ENCODE peak calls at places on chromosomes 11 and 22, in nine cellular contexts. One of them, this sample, is unnamed.

GRCh38 chr22:26751217-26751616 is 93.8 kb downstream of the MIAT start:
- DNase-seq in fibroblast of the aortic adventitia: no peak
- DNase-seq in CD8-positive, alpha-beta memory T cell: no peak
- DNase-seq in adipocyte: no peak
- DNase-seq in left ventricle myocardium inferior: no peak
- DNase-seq in LNCaP clone FGC: no peak
- DNase-seq in stomach: no peak
- DNase-seq in Caco-2: no peak
- DNase-seq in cardiac muscle cell: no peak
- DNase-seq in this sample: no peak

GRCh38 chr11:76456571-76456970 is 11.8 kb downstream of the EMSY start:
- DNase-seq in fibroblast of the aortic adventitia: no peak
- DNase-seq in CD8-positive, alpha-beta memory T cell: no peak
- DNase-seq in adipocyte: no peak
- DNase-seq in left ventricle myocardium inferior: no peak
- DNase-seq in LNCaP clone FGC: no peak
- DNase-seq in stomach: no peak
- DNase-seq in Caco-2: no peak
- DNase-seq in cardiac muscle cell: no peak
- DNase-seq in this sample: no peak

GRCh38 chr22:25637032-25637431 is 72.6 kb downstream of the GRK3 start:
- DNase-seq in fibroblast of the aortic adventitia: no peak
- DNase-seq in CD8-positive, alpha-beta memory T cell: no peak
- DNase-seq in adipocyte: no peak
- DNase-seq in left ventricle myocardium inferior: no peak
- DNase-seq in LNCaP clone FGC: no peak
- DNase-seq in stomach: no peak
- DNase-seq in Caco-2: no peak
- DNase-seq in cardiac muscle cell: no peak
- DNase-seq in this sample: no peak

GRCh38 chr22:37664249-37665101 is 6.0 kb downstream of the PDXP start:
- DNase-seq in fibroblast of the aortic adventitia: no peak
- DNase-seq in CD8-positive, alpha-beta memory T cell: no peak
- DNase-seq in adipocyte: no peak
- DNase-seq in left ventricle myocardium inferior: no peak
- DNase-seq in LNCaP clone FGC: no peak
- DNase-seq in stomach: no peak
- DNase-seq in Caco-2: no peak
- DNase-seq in cardiac muscle cell: no peak
- DNase-seq in this sample: no peak

GRCh38 chr11:1197886-1198765 is 24.7 kb upstream of the MUC5B start:
- DNase-seq in fibroblast of the aortic adventitia: no peak
- DNase-seq in CD8-positive, alpha-beta memory T cell: no peak
- DNase-seq in adipocyte: no peak
- DNase-seq in left ventricle myocardium inferior: peak
- DNase-seq in LNCaP clone FGC: no peak
- DNase-seq in stomach: peak
- DNase-seq in Caco-2: peak
- DNase-seq in cardiac muscle cell: no peak
- DNase-seq in this sample: no peak

GRCh38 chr11:114821626-114822025 is 143.3 kb downstream of the NXPE2 start:
- DNase-seq in fibroblast of the aortic adventitia: no peak
- DNase-seq in CD8-positive, alpha-beta memory T cell: no peak
- DNase-seq in adipocyte: no peak
- DNase-seq in left ventricle myocardium inferior: no peak
- DNase-seq in LNCaP clone FGC: no peak
- DNase-seq in stomach: no peak
- DNase-seq in Caco-2: no peak
- DNase-seq in cardiac muscle cell: no peak
- DNase-seq in this sample: peak

GRCh38 chr22:19817561-19818263 is 37.0 kb downstream of the GNB1L start:
- DNase-seq in fibroblast of the aortic adventitia: no peak
- DNase-seq in CD8-positive, alpha-beta memory T cell: no peak
- DNase-seq in adipocyte: no peak
- DNase-seq in left ventricle myocardium inferior: no peak
- DNase-seq in LNCaP clone FGC: no peak
- DNase-seq in stomach: peak
- DNase-seq in Caco-2: no peak
- DNase-seq in cardiac muscle cell: no peak
- DNase-seq in this sample: peak

GRCh38 chr11:83456075-83456474 is 169.9 kb upstream of the CCDC90B start:
- DNase-seq in fibroblast of the aortic adventitia: no peak
- DNase-seq in CD8-positive, alpha-beta memory T cell: no peak
- DNase-seq in adipocyte: no peak
- DNase-seq in left ventricle myocardium inferior: no peak
- DNase-seq in LNCaP clone FGC: no peak
- DNase-seq in stomach: no peak
- DNase-seq in Caco-2: no peak
- DNase-seq in cardiac muscle cell: peak
- DNase-seq in this sample: no peak

GRCh38 chr11:109606256-109606655 is 184.3 kb downstream of the C11orf87 start:
- DNase-seq in fibroblast of the aortic adventitia: no peak
- DNase-seq in CD8-positive, alpha-beta memory T cell: no peak
- DNase-seq in adipocyte: no peak
- DNase-seq in left ventricle myocardium inferior: no peak
- DNase-seq in LNCaP clone FGC: no peak
- DNase-seq in stomach: no peak
- DNase-seq in Caco-2: no peak
- DNase-seq in cardiac muscle cell: no peak
- DNase-seq in this sample: no peak

DNA sequence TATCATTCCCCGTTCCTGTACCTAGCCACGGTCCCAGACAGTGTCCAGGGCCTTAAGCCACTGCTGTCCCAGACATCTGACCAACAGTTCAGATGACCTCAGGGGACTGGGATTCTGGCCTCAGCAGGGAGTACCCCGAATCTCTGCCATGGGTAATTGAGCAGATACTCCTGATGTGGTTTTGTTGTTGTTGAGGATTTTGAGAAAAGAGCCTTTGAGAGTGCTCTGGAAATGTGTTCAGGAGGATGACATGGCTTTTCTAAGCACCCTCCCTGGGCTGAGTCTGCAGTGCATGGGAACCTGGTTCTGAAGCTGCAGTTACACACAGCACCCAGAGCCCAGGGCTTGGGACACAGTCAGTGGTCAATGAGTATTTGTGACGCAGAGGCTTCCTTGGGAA is 30.4 kb downstream of the ADAMTS15 start:
- DNase-seq in fibroblast of the aortic adventitia: peak
- DNase-seq in CD8-positive, alpha-beta memory T cell: no peak
- DNase-seq in adipocyte: peak
- DNase-seq in left ventricle myocardium inferior: no peak
- DNase-seq in LNCaP clone FGC: no peak
- DNase-seq in stomach: no peak
- DNase-seq in Caco-2: peak
- DNase-seq in cardiac muscle cell: no peak
- DNase-seq in this sample: no peak
- H3K4me3 ChIP-seq in fibroblast of the aortic adventitia: no peak
- H3K4me3 ChIP-seq in CD8-positive, alpha-beta memory T cell: no peak
- H3K4me3 ChIP-seq in adipocyte: peak
- H3K4me3 ChIP-seq in left ventricle myocardium inferior: no peak
- H3K4me3 ChIP-seq in LNCaP clone FGC: no peak
- H3K4me3 ChIP-seq in stomach: no peak
- H3K4me3 ChIP-seq in Caco-2: no peak
- H3K4me3 ChIP-seq in cardiac muscle cell: no peak
- H3K4me3 ChIP-seq in this sample: no peak

GRCh38 chr11:59222464-59223065 is 9.8 kb upstream of the MPEG1 start:
- DNase-seq in fibroblast of the aortic adventitia: no peak
- DNase-seq in CD8-positive, alpha-beta memory T cell: no peak
- DNase-seq in adipocyte: no peak
- DNase-seq in left ventricle myocardium inferior: no peak
- DNase-seq in LNCaP clone FGC: no peak
- DNase-seq in stomach: no peak
- DNase-seq in Caco-2: no peak
- DNase-seq in cardiac muscle cell: no peak
- DNase-seq in this sample: no peak

GRCh38 chr11:59221438-59221837 is 8.7 kb upstream of the MPEG1 start:
- DNase-seq in fibroblast of the aortic adventitia: peak
- DNase-seq in CD8-positive, alpha-beta memory T cell: no peak
- DNase-seq in adipocyte: peak
- DNase-seq in left ventricle myocardium inferior: no peak
- DNase-seq in LNCaP clone FGC: no peak
- DNase-seq in stomach: no peak
- DNase-seq in Caco-2: no peak
- DNase-seq in cardiac muscle cell: no peak
- DNase-seq in this sample: no peak

GRCh38 chr11:59218893-59219292 is 6.2 kb upstream of the MPEG1 start:
- DNase-seq in fibroblast of the aortic adventitia: no peak
- DNase-seq in CD8-positive, alpha-beta memory T cell: no peak
- DNase-seq in adipocyte: no peak
- DNase-seq in left ventricle myocardium inferior: no peak
- DNase-seq in LNCaP clone FGC: no peak
- DNase-seq in stomach: no peak
- DNase-seq in Caco-2: no peak
- DNase-seq in cardiac muscle cell: no peak
- DNase-seq in this sample: no peak

GRCh38 chr11:59216654-59217640 is 4.2 kb upstream of the MPEG1 start:
- DNase-seq in fibroblast of the aortic adventitia: peak
- DNase-seq in CD8-positive, alpha-beta memory T cell: no peak
- DNase-seq in adipocyte: peak
- DNase-seq in left ventricle myocardium inferior: no peak
- DNase-seq in LNCaP clone FGC: no peak
- DNase-seq in stomach: peak
- DNase-seq in Caco-2: no peak
- DNase-seq in cardiac muscle cell: no peak
- DNase-seq in this sample: peak

DNA sequence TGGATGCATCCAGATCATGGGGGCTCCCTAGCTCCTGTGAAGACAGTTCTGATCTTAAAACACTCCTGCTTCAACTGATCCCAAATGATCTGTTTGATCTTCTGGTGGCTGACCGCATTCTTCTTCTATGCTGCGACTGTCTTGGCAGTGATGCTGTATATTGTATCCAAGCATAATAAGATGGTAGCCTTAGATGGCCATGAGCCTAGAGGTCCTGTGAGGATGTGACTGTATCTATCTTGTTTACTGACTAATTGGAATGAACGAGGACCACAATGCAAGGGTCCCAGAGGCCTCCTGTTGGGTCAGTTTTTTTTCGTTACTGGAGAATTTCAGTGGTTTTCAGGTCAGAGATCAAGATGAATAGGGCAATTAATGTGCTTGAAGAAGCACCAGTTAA is 7.1 kb upstream of the MPEG1 start:
- DNase-seq in fibroblast of the aortic adventitia: no peak
- DNase-seq in CD8-positive, alpha-beta memory T cell: no peak
- DNase-seq in adipocyte: no peak
- DNase-seq in left ventricle myocardium inferior: no peak
- DNase-seq in LNCaP clone FGC: no peak
- DNase-seq in stomach: no peak
- DNase-seq in Caco-2: no peak
- DNase-seq in cardiac muscle cell: no peak
- DNase-seq in this sample: no peak
- H3K4me3 ChIP-seq in fibroblast of the aortic adventitia: no peak
- H3K4me3 ChIP-seq in CD8-positive, alpha-beta memory T cell: no peak
- H3K4me3 ChIP-seq in adipocyte: no peak
- H3K4me3 ChIP-seq in left ventricle myocardium inferior: no peak
- H3K4me3 ChIP-seq in LNCaP clone FGC: no peak
- H3K4me3 ChIP-seq in stomach: no peak
- H3K4me3 ChIP-seq in Caco-2: no peak
- H3K4me3 ChIP-seq in cardiac muscle cell: no peak
- H3K4me3 ChIP-seq in this sample: no peak

DNA sequence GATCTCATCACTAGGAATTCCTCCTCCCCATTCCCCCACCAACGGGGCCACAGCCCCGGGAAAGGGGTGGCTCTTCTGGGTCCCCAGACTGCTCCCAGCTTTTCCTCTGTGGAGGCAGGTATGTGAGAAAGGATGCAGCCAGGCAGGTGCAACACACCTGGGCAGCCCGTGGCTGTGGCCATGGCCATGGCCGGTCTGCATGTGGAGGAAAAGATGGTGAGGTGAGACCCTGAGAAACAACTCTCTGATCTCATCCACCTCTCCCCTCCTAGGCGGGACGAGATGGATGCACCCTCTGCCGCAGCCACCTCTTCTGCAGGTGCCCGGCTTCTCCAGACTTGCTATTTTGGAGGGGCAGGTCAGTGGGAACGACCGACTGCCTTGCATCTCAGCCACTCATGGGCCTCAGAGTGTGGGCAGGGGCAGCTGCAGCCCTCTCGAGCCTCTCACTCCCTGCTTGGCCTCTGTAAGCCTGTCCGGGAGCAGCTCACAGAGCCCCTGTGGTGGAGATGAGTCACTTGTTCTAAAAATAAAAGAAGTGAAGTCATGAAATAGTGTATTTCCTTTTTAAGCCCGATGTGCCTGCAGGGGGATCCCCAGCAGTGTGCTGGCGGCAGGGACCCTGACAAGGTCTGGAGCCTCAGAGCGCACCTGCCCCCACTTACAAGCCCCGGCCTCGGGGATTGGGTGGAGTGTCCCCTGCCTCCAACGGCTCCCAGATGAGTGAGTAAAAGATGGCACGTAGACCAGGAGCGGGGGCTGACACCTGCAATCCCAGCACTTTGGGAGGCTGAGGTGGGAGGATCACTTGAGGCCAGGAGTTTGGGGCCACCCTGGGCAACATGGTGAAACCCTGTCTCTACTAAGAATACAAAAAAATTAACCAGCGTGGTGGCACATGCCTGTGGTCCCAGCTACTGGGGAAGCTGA is 10.7 kb downstream of the SMIM38 start:
- DNase-seq in fibroblast of the aortic adventitia: peak
- DNase-seq in CD8-positive, alpha-beta memory T cell: no peak
- DNase-seq in adipocyte: peak
- DNase-seq in left ventricle myocardium inferior: peak
- DNase-seq in LNCaP clone FGC: no peak
- DNase-seq in stomach: no peak
- DNase-seq in Caco-2: no peak
- DNase-seq in cardiac muscle cell: peak
- DNase-seq in this sample: peak
- H3K4me3 ChIP-seq in fibroblast of the aortic adventitia: no peak
- H3K4me3 ChIP-seq in CD8-positive, alpha-beta memory T cell: no peak
- H3K4me3 ChIP-seq in adipocyte: no peak
- H3K4me3 ChIP-seq in left ventricle myocardium inferior: peak
- H3K4me3 ChIP-seq in LNCaP clone FGC: no peak
- H3K4me3 ChIP-seq in stomach: no peak
- H3K4me3 ChIP-seq in Caco-2: no peak
- H3K4me3 ChIP-seq in cardiac muscle cell: no peak
- H3K4me3 ChIP-seq in this sample: no peak

DNA sequence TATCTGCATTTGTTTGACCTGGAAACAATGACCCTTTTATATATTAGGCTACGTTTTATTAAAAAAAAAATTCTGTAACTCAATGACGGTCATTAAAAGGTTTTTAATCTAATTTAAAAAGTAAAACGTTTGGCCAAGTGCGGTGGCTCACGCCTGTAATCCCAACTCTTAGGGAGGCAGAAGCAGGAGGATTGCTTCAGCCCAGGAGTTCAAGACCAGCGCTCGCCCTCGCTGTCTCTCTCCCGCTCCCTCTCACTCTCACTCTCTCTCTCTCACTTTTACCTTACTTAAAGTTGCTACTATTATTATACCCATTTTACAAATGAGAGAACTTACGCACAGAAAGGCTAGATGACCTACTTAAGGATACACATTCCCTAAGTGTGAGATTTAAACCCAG is 814 bp upstream of the NARS2 start:
- DNase-seq in fibroblast of the aortic adventitia: no peak
- DNase-seq in CD8-positive, alpha-beta memory T cell: no peak
- DNase-seq in adipocyte: no peak
- DNase-seq in left ventricle myocardium inferior: no peak
- DNase-seq in LNCaP clone FGC: no peak
- DNase-seq in stomach: no peak
- DNase-seq in Caco-2: no peak
- DNase-seq in cardiac muscle cell: no peak
- DNase-seq in this sample: no peak
- H3K4me3 ChIP-seq in fibroblast of the aortic adventitia: peak
- H3K4me3 ChIP-seq in CD8-positive, alpha-beta memory T cell: peak
- H3K4me3 ChIP-seq in adipocyte: peak
- H3K4me3 ChIP-seq in left ventricle myocardium inferior: peak
- H3K4me3 ChIP-seq in LNCaP clone FGC: peak
- H3K4me3 ChIP-seq in stomach: peak
- H3K4me3 ChIP-seq in Caco-2: peak
- H3K4me3 ChIP-seq in cardiac muscle cell: peak
- H3K4me3 ChIP-seq in this sample: peak

GRCh38 chr22:30325065-30325720 is 1.5 kb downstream of the TBC1D10A start:
- DNase-seq in fibroblast of the aortic adventitia: peak
- DNase-seq in CD8-positive, alpha-beta memory T cell: no peak
- DNase-seq in adipocyte: peak
- DNase-seq in left ventricle myocardium inferior: no peak
- DNase-seq in LNCaP clone FGC: no peak
- DNase-seq in stomach: peak
- DNase-seq in Caco-2: no peak
- DNase-seq in cardiac muscle cell: peak
- DNase-seq in this sample: no peak
- H3K4me3 ChIP-seq in fibroblast of the aortic adventitia: peak
- H3K4me3 ChIP-seq in CD8-positive, alpha-beta memory T cell: peak
- H3K4me3 ChIP-seq in adipocyte: peak
- H3K4me3 ChIP-seq in left ventricle myocardium inferior: peak
- H3K4me3 ChIP-seq in LNCaP clone FGC: peak
- H3K4me3 ChIP-seq in stomach: peak
- H3K4me3 ChIP-seq in Caco-2: no peak
- H3K4me3 ChIP-seq in cardiac muscle cell: peak
- H3K4me3 ChIP-seq in this sample: peak